ENCODE peak calls at places on chromosome 21, in ten cellular contexts. J, L, X, S, H, E, C, P, K and V are unnamed samples.

GRCh38 chr21:29939859-29940245 is at the start of gene GRIK1:
- DNase-seq in K (no peak), H (no peak), J (no peak), L (no peak), C (peak; percentile 3), P (no peak), X (no peak), E (no peak), S (no peak), V (peak; percentile 42)

GRCh38 chr21:45460611-45461368 is 55.8 kb downstream of the COL18A1 start:
- DNase-seq in P (no peak), X (no peak), C (no peak), H (no peak), S (peak; percentile 73), K (no peak), J (no peak), L (no peak), E (no peak), V (no peak)

GRCh38 chr21:42117229-42118048 is 46.3 kb downstream of the UMODL1 start:
- DNase-seq in E (peak; percentile 64), S (no peak), J (peak; percentile 80), P (peak; percentile 76), H (peak; percentile 89), C (peak; percentile 88), X (peak; percentile 69), L (peak; percentile 69), K (no peak), V (peak; percentile 62)

GRCh38 chr21:41582298-41582840 is 74.4 kb upstream of the TMPRSS2 start:
- DNase-seq in L (no peak), E (no peak), X (no peak), J (peak; percentile 23), K (no peak), C (no peak), S (no peak), P (no peak), H (peak; percentile 4), V (no peak)

GRCh38 chr21:35751171-35751570 is 309.2 kb downstream of the SETD4 start:
- DNase-seq in C (no peak), L (no peak), E (no peak), S (no peak), K (no peak), X (no peak), P (no peak), J (no peak), H (no peak), V (no peak)

GRCh38 chr21:33880626-33881025 is 35.0 kb downstream of the ATP5PO start:
- DNase-seq in J (peak; percentile 54), C (no peak), K (no peak), L (no peak), E (no peak), H (no peak), S (no peak), P (no peak), X (no peak), V (no peak)

GRCh38 chr21:37193006-37193405 is 74.1 kb downstream of the VPS26C start:
- DNase-seq in J (no peak), H (no peak), C (no peak), K (no peak), E (no peak), X (no peak), P (no peak), L (no peak), S (no peak), V (no peak)

GRCh38 chr21:32256873-32257620 is 21.8 kb downstream of the MIS18A start:
- DNase-seq in X (peak; percentile 71), H (peak; percentile 35), J (peak; percentile 74), C (peak; percentile 78), S (peak; percentile 48), K (no peak), P (peak; percentile 65), E (no peak), L (peak; percentile 84), V (peak; percentile 89)

GRCh38 chr21:36323032-36323431 is 3.0 kb downstream of the MORC3 start:
- DNase-seq in J (no peak), C (no peak), L (no peak), X (no peak), K (no peak), S (no peak), P (no peak), H (no peak), E (no peak), V (no peak)

GRCh38 chr21:44579833-44580144 is 615 bp downstream of the KRTAP10-5 start:
- DNase-seq in S (no peak), L (no peak), K (no peak), H (no peak), P (no peak), X (no peak), J (peak; percentile 46), E (no peak), C (no peak), V (no peak)

GRCh38 chr21:38505654-38506523 is 7.6 kb upstream of the ERG start:
- DNase-seq in K (no peak), P (no peak), X (no peak), S (peak; percentile 46), E (no peak), C (peak; percentile 13), J (no peak), L (peak; percentile 45), H (peak; percentile 23), V (peak; percentile 54)

GRCh38 chr21:35664683-35665082 is 395.6 kb downstream of the SETD4 start:
- DNase-seq in L (no peak), K (no peak), S (no peak), H (no peak), C (no peak), X (no peak), P (no peak), J (no peak), E (no peak), V (no peak)

GRCh38 chr21:46098303-46099141 is 610 bp downstream of the COL6A2 start:
- DNase-seq in J (peak; percentile 64), S (no peak), P (peak; percentile 28), K (no peak), X (no peak), L (peak; percentile 51), C (no peak), E (peak; percentile 7), H (peak; percentile 16), V (no peak)

GRCh38 chr21:38438476-38438893 is 59.8 kb downstream of the ERG start:
- DNase-seq in K (no peak), P (peak; percentile 50), E (no peak), H (no peak), L (peak; percentile 39), C (no peak), S (peak; percentile 79), X (peak; percentile 67), J (peak; percentile 81), V (peak; percentile 16)

GRCh38 chr21:14533555-14534400 is 12.3 kb downstream of the SAMSN1 start:
- DNase-seq in P (no peak), H (no peak), X (no peak), S (peak; percentile 61), E (no peak), K (peak; percentile 42), L (no peak), C (no peak), J (no peak), V (no peak)

GRCh38 chr21:42302292-42302650 is 12.9 kb downstream of the TFF3 start:
- DNase-seq in P (no peak), C (no peak), H (no peak), K (no peak), X (no peak), J (no peak), S (no peak), L (no peak), E (no peak), V (no peak)

GRCh38 chr21:14545906-14546480 is at the start of gene SAMSN1:
- DNase-seq in H (peak; percentile 37), S (no peak), P (no peak), E (peak; percentile 46), X (peak; percentile 35), J (no peak), C (no peak), K (no peak), L (no peak), V (no peak)

GRCh38 chr21:15053531-15053930 is 11.3 kb downstream of the NRIP1 start:
- DNase-seq in C (no peak), P (no peak), X (no peak), K (no peak), J (no peak), H (no peak), E (no peak), S (no peak), L (no peak), V (no peak)

GRCh38 chr21:41361053-41361785 is 608 bp upstream of the MX2 start:
- DNase-seq in H (no peak), X (no peak), C (no peak), E (no peak), J (no peak), S (no peak), K (no peak), P (peak; percentile 28), L (no peak), V (no peak)